ENCODE peak calls at places on chromosomes 3 and 15, in seven cellular contexts. One of them, this sample, is unnamed.

GRCh38 chr3:126053513-126053912 is 30.4 kb downstream of the SLC41A3 start:
- DNase-seq in GM23338: no peak
- DNase-seq in ascending aorta: no peak
- DNase-seq in IMR-90: peak; percentile 23
- DNase-seq in H1: no peak
- DNase-seq in BJ: no peak
- DNase-seq in suprapubic skin: no peak
- DNase-seq in this sample: no peak

GRCh38 chr15:65336767-65337435 is 32.4 kb downstream of the RNU5B-1 start:
- DNase-seq in GM23338: no peak
- DNase-seq in ascending aorta: no peak
- DNase-seq in IMR-90: no peak
- DNase-seq in H1: no peak
- DNase-seq in BJ: no peak
- DNase-seq in suprapubic skin: no peak
- DNase-seq in this sample: no peak

GRCh38 chr3:35183915-35184675 is 455.2 kb upstream of the ARPP21 start:
- DNase-seq in GM23338: no peak
- DNase-seq in ascending aorta: no peak
- DNase-seq in IMR-90: no peak
- DNase-seq in H1: no peak
- DNase-seq in BJ: no peak
- DNase-seq in suprapubic skin: no peak
- DNase-seq in this sample: no peak

GRCh38 chr3:98754483-98754882 is 8.7 kb upstream of the ST3GAL6 start:
- DNase-seq in GM23338: no peak
- DNase-seq in ascending aorta: no peak
- DNase-seq in IMR-90: no peak
- DNase-seq in H1: no peak
- DNase-seq in BJ: no peak
- DNase-seq in suprapubic skin: no peak
- DNase-seq in this sample: no peak

GRCh38 chr15:91469627-91470567 is 369.8 kb downstream of the SV2B start:
- DNase-seq in GM23338: no peak
- DNase-seq in ascending aorta: no peak
- DNase-seq in IMR-90: no peak
- DNase-seq in H1: no peak
- DNase-seq in BJ: no peak
- DNase-seq in suprapubic skin: no peak
- DNase-seq in this sample: no peak

GRCh38 chr15:37221671-37222207 is 121.4 kb upstream of the MEIS2 start:
- DNase-seq in GM23338: no peak
- DNase-seq in ascending aorta: no peak
- DNase-seq in IMR-90: no peak
- DNase-seq in H1: no peak
- DNase-seq in BJ: no peak
- DNase-seq in suprapubic skin: no peak
- DNase-seq in this sample: no peak

GRCh38 chr3:168249048-168249538 is 153.4 kb upstream of the GOLIM4 start:
- DNase-seq in GM23338: no peak
- DNase-seq in ascending aorta: no peak
- DNase-seq in IMR-90: peak; percentile 17
- DNase-seq in H1: no peak
- DNase-seq in BJ: no peak
- DNase-seq in suprapubic skin: no peak
- DNase-seq in this sample: peak; percentile 9

GRCh38 chr3:182180646-182181385 is 469.1 kb downstream of the SOX2 start:
- DNase-seq in GM23338: no peak
- DNase-seq in ascending aorta: no peak
- DNase-seq in IMR-90: no peak
- DNase-seq in H1: no peak
- DNase-seq in BJ: no peak
- DNase-seq in suprapubic skin: no peak
- DNase-seq in this sample: no peak

GRCh38 chr3:38588276-38588971 is 61.1 kb downstream of the SCN5A start:
- DNase-seq in GM23338: no peak
- DNase-seq in ascending aorta: peak; percentile 44
- DNase-seq in IMR-90: no peak
- DNase-seq in H1: peak; percentile 32
- DNase-seq in BJ: no peak
- DNase-seq in suprapubic skin: no peak
- DNase-seq in this sample: no peak

GRCh38 chr3:8301977-8302589 is 199.5 kb upstream of the LMCD1 start:
- DNase-seq in GM23338: peak; percentile 75
- DNase-seq in ascending aorta: no peak
- DNase-seq in IMR-90: peak; percentile 59
- DNase-seq in H1: no peak
- DNase-seq in BJ: no peak
- DNase-seq in suprapubic skin: no peak
- DNase-seq in this sample: peak; percentile 62

GRCh38 chr3:37991823-37992222 is 1.2 kb downstream of the VILL start:
- DNase-seq in GM23338: no peak
- DNase-seq in ascending aorta: no peak
- DNase-seq in IMR-90: no peak
- DNase-seq in H1: no peak
- DNase-seq in BJ: no peak
- DNase-seq in suprapubic skin: peak; percentile 57
- DNase-seq in this sample: no peak

DNA sequence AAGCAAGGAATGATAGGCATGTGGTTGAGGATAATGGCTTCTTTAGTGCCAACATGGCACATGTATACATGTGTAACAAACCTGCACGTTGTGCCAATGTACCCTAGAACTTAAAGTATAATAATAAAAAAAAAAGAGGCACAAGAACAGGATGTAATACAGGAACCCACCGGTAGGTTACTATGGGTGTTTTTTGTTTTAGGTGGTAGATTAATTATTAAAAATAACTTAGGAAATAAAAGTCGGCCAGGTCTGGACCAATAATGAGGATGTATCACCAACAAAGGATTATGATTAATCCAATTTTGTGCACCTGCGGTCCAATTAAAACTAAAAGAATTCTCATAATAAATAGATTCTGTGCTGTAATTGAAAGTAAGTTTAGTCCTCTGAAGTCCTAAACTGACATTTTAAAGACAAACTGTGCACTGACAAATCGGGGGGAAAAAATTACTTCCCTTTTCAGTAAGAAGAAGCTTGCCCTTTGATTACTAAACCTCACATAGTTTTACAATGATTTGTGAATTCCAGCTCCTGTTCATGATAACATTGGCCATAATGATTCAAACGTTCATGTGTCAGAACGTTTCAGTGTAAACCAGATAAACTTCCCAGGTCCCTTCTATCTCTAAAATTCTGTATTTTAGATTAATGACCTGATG is 62.2 kb downstream of the CASR start:
- DNase-seq in GM23338: no peak
- DNase-seq in ascending aorta: no peak
- DNase-seq in IMR-90: peak; percentile 78
- DNase-seq in H1: no peak
- DNase-seq in BJ: no peak
- DNase-seq in suprapubic skin: no peak
- DNase-seq in this sample: peak; percentile 54
- H3K4me3 ChIP-seq in GM23338: no peak overlapping the region
- H3K4me3 ChIP-seq in ascending aorta: no peak overlapping the region
- H3K4me3 ChIP-seq in IMR-90: peak overlapping the region; percentile 17
- H3K4me3 ChIP-seq in H1: no peak overlapping the region
- H3K4me3 ChIP-seq in BJ: no peak overlapping the region
- H3K4me3 ChIP-seq in suprapubic skin: no peak overlapping the region
- H3K4me3 ChIP-seq in this sample: peak overlapping the region; percentile 42

DNA sequence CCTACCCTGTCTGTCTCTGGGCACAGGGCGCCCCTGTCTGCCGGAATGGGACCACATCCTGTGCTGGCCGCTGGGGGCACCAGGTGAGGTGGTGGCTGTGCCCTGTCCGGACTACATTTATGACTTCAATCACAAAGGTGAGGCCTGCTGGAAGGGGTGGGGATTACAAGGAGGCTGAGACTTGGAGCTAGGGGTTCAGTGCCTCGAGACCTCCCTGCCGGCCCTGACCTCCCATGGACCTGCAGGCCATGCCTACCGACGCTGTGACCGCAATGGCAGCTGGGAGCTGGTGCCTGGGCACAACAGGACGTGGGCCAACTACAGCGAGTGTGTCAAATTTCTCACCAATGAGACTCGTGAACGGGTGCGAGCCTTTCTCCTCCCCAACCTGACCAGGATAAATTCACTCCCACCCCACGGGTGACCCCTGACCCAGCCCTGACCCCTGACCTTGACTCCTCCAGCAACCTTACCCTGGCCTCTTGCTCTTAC is 20.4 kb downstream of the PTH1R start:
- DNase-seq in GM23338: peak; percentile 59
- DNase-seq in ascending aorta: no peak
- DNase-seq in IMR-90: no peak
- DNase-seq in H1: no peak
- DNase-seq in BJ: no peak
- DNase-seq in suprapubic skin: no peak
- DNase-seq in this sample: no peak
- TF ChIP-seq CTCF in GM23338: peak; percentile 45
- TF ChIP-seq CTCF in ascending aorta: no peak
- TF ChIP-seq CTCF in IMR-90: no peak
- TF ChIP-seq CTCF in H1: peak; percentile 32
- TF ChIP-seq CTCF in BJ: no peak
- TF ChIP-seq CTCF in suprapubic skin: no peak
- TF ChIP-seq CTCF in this sample: no peak

DNA sequence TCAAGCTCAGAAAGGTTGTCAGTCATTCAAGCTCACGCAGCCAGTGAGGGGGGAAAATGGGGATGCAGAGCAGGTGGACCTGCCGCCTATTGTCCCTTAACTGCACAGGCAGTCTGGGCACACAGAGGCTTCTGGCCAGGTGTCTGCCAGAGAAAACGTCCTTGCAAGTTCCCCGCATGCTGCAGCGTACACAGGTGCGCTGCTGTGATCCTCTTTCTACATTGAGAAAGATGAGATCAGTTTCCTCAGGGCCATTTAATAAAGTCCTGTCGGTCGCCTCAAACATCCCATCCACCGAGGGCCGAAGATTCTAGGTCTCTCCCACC is 445 bp upstream of the TSEN2 start:
- DNase-seq in GM23338: no peak
- DNase-seq in ascending aorta: no peak
- DNase-seq in IMR-90: no peak
- DNase-seq in H1: no peak
- DNase-seq in BJ: no peak
- DNase-seq in suprapubic skin: no peak
- DNase-seq in this sample: no peak
- H3K4me3 ChIP-seq in GM23338: peak overlapping the region; percentile 82
- H3K4me3 ChIP-seq in ascending aorta: peak overlapping the region; percentile 56
- H3K4me3 ChIP-seq in IMR-90: peak overlapping the region; percentile 49
- H3K4me3 ChIP-seq in H1: peak overlapping the region; percentile 84
- H3K4me3 ChIP-seq in BJ: peak overlapping the region; percentile 70
- H3K4me3 ChIP-seq in suprapubic skin: peak overlapping the region; percentile 69
- H3K4me3 ChIP-seq in this sample: peak overlapping the region; percentile 88

GRCh38 chr3:16600771-16601538 is 4.3 kb downstream of the DAZL start:
- DNase-seq in GM23338: peak; percentile 91
- DNase-seq in ascending aorta: peak; percentile 89
- DNase-seq in IMR-90: peak; percentile 81
- DNase-seq in H1: peak; percentile 80
- DNase-seq in BJ: peak; percentile 15
- DNase-seq in suprapubic skin: peak; percentile 83
- DNase-seq in this sample: peak; percentile 89
- TF ChIP-seq CTCF in GM23338: peak; percentile 97
- TF ChIP-seq CTCF in ascending aorta: peak; percentile 74
- TF ChIP-seq CTCF in IMR-90: peak; percentile 88
- TF ChIP-seq CTCF in H1: peak; percentile 66
- TF ChIP-seq CTCF in BJ: peak; percentile 72
- TF ChIP-seq CTCF in suprapubic skin: peak; percentile 70
- TF ChIP-seq CTCF in this sample: peak; percentile 76

DNA sequence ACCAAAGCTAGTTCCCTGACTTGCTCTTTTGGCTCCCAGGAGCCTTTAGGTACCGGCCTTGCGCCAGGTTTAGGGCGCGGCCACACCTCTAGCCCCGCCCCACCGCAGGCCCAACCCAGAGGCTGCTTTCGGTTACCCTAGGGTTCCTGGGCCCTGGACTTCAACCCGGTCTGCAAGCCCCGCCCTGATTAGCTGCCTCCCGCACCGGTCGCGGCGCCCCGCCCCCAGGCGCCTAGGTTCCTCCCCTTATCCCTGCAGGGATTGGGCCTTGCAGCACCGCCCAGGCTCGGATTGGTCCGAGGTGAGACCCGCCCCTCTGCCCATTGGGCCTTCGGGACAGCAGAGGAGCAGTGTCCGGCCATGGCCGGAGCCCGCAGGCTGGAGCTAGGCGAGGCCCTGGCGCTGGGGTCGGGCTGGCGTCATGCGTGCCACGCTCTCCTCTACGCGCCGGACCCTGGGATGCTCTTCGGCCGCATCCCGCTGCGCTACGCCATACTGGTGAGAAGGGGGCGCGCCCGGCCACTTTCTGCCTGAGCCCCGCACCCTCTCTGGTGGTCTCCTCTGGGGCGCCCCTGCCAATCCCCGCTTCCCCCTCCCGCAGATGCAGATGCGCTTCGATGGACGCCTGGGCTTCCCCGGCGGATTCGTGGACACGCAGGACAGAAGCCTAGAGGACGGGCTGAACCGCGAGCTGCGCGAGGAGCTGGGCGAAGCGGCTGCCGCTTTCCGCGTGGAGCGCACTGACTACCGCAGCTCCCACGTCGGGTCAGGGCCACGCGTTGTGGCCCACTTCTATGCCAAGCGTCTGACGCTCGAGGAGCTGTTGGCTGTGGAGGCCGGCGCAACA is at the start of gene NUDT16:
- DNase-seq in GM23338: peak; percentile 99
- DNase-seq in ascending aorta: peak; percentile 100
- DNase-seq in IMR-90: peak; percentile 98
- DNase-seq in H1: peak; percentile 99
- DNase-seq in BJ: peak; percentile 96
- DNase-seq in suprapubic skin: peak; percentile 100
- DNase-seq in this sample: peak; percentile 99
- H3K4me3 ChIP-seq in GM23338: peak within 1 kb of the TSS; percentile 94
- H3K4me3 ChIP-seq in ascending aorta: peak within 1 kb of the TSS; percentile 95
- H3K4me3 ChIP-seq in IMR-90: peak within 1 kb of the TSS; percentile 87
- H3K4me3 ChIP-seq in H1: peak within 1 kb of the TSS; percentile 83
- H3K4me3 ChIP-seq in BJ: peak within 1 kb of the TSS; percentile 95
- H3K4me3 ChIP-seq in suprapubic skin: peak within 1 kb of the TSS; percentile 88
- H3K4me3 ChIP-seq in this sample: peak within 1 kb of the TSS; percentile 94

GRCh38 chr15:34969340-34970097 is at the start of gene AQR:
- DNase-seq in GM23338: peak; percentile 100
- DNase-seq in ascending aorta: peak; percentile 98
- DNase-seq in IMR-90: peak; percentile 98
- DNase-seq in H1: peak; percentile 95
- DNase-seq in BJ: peak; percentile 82
- DNase-seq in suprapubic skin: peak; percentile 97
- DNase-seq in this sample: peak; percentile 99
- TF ChIP-seq CTCF in GM23338: peak; percentile 75
- TF ChIP-seq CTCF in ascending aorta: peak; percentile 95
- TF ChIP-seq CTCF in IMR-90: peak; percentile 90
- TF ChIP-seq CTCF in H1: peak; percentile 99
- TF ChIP-seq CTCF in BJ: peak; percentile 86
- TF ChIP-seq CTCF in suprapubic skin: peak; percentile 97
- TF ChIP-seq CTCF in this sample: peak; percentile 96

This sample was measured in fibroblast of villous mesenchyme.